ENCODE peak calls at places on chromosomes 12 and 14, in nine cellular contexts. V is psoas muscle, Z is AG09309, K is adrenal gland, D is astrocyte of the spinal cord, U is right lobe of liver, J is AG04449, Y is cardiac fibroblast, E is LNCaP clone FGC. A is an unnamed sample.

GRCh38 chr14:73216035-73216434 is 21.3 kb upstream of the PAPLN start:
- DNase-seq in V (no peak), E (no peak), J (no peak), K (no peak), D (no peak), Y (no peak), U (no peak), Z (no peak), A (no peak)

GRCh38 chr12:89245090-89245489 is 107.2 kb downstream of the DUSP6 start:
- DNase-seq in E (no peak), V (no peak), K (no peak), U (no peak), J (no peak), Y (peak), Z (no peak), D (no peak), A (no peak)

GRCh38 chr12:14373202-14373601 is 7.7 kb downstream of the ATF7IP start:
- DNase-seq in K (no peak), V (no peak), Z (peak), Y (peak), E (no peak), J (no peak), U (no peak), D (peak), A (no peak)

GRCh38 chr14:54737132-54737711 is 165.4 kb downstream of the GCH1 start:
- DNase-seq in J (no peak), V (peak), D (peak), Z (no peak), K (peak), E (no peak), U (no peak), Y (peak), A (peak)

GRCh38 chr14:98512501-98513251 is 759.3 kb downstream of the BCL11B start:
- DNase-seq in K (no peak), Z (no peak), V (no peak), U (no peak), Y (no peak), D (no peak), E (no peak), J (no peak), A (no peak)

GRCh38 chr14:88879016-88879415 is 54.6 kb downstream of the TTC8 start:
- DNase-seq in D (peak), K (no peak), J (peak), Z (no peak), V (no peak), E (no peak), Y (peak), U (no peak), A (no peak)

GRCh38 chr14:104139460-104140212 is 1.2 kb downstream of the KIF26A start:
- DNase-seq in Y (no peak), K (no peak), E (no peak), U (peak), D (no peak), J (no peak), V (peak), Z (no peak), A (no peak)

GRCh38 chr12:50017047-50017446 is 8.2 kb downstream of the RACGAP1 start:
- DNase-seq in Z (peak), E (peak), D (peak), V (no peak), Y (peak), U (no peak), J (no peak), K (peak), A (peak)

GRCh38 chr12:11755311-11755930 is 105.9 kb downstream of the ETV6 start:
- DNase-seq in D (peak), V (no peak), U (no peak), J (peak), K (no peak), Y (peak), E (no peak), Z (no peak), A (no peak)

GRCh38 chr12:48813464-48814312 is 4.6 kb upstream of the CACNB3 start:
- DNase-seq in Y (peak), D (peak), U (no peak), Z (no peak), E (no peak), J (no peak), K (no peak), V (no peak), A (no peak)

GRCh38 chr12:127381681-127382080 is 885.3 kb upstream of the TMEM132C start:
- DNase-seq in V (no peak), K (no peak), Y (peak), U (no peak), D (peak), Z (no peak), J (no peak), E (no peak), A (no peak)

GRCh38 chr14:52015411-52016030 is 26.2 kb downstream of the RTRAF start:
- DNase-seq in J (no peak), K (peak), V (no peak), E (no peak), U (no peak), Y (peak), D (peak), Z (no peak), A (no peak)

GRCh38 chr14:75279153-75279738 is 618 bp downstream of the FOS start:
- DNase-seq in Y (peak), D (peak), K (peak), V (peak), J (no peak), Z (no peak), E (no peak), U (peak), A (no peak)

GRCh38 chr12:53754633-53755261 is 3.0 kb upstream of the CISTR start:
- DNase-seq in K (no peak), U (no peak), D (peak), J (no peak), Y (peak), E (peak), V (no peak), Z (no peak), A (no peak)

GRCh38 chr12:53776872-53777271 is 25.1 kb upstream of the CISTR start:
- DNase-seq in U (no peak), E (no peak), K (no peak), Z (no peak), J (no peak), V (no peak), D (no peak), Y (no peak), A (no peak)

GRCh38 chr12:25829192-25829591 is 129.3 kb upstream of the RASSF8 start:
- DNase-seq in V (no peak), J (peak), Z (peak), D (peak), U (no peak), E (no peak), K (no peak), Y (peak), A (peak)

GRCh38 chr14:95265106-95266094 is 54.3 kb downstream of the CLMN start:
- DNase-seq in Z (peak), D (peak), K (peak), U (peak), J (peak), Y (peak), V (no peak), E (peak), A (peak)

GRCh38 chr12:14239350-14239934 is 126.0 kb upstream of the ATF7IP start:
- DNase-seq in U (peak), D (peak), K (peak), V (no peak), Y (peak), E (no peak), J (no peak), Z (no peak), A (no peak)

GRCh38 chr14:104086661-104087461 is 1.4 kb downstream of the ASPG start:
- DNase-seq in V (no peak), D (no peak), Z (no peak), U (peak), E (no peak), K (peak), J (no peak), Y (no peak), A (no peak)

GRCh38 chr12:18899162-18899561 is 161.2 kb downstream of the CAPZA3 start:
- DNase-seq in E (no peak), V (no peak), J (no peak), Z (no peak), K (no peak), U (no peak), Y (no peak), D (no peak), A (no peak)

GRCh38 chr12:1912580-1913376 is 5.7 kb downstream of the CACNA2D4 start:
- DNase-seq in J (no peak), D (no peak), Z (no peak), Y (peak), V (no peak), U (no peak), E (no peak), K (peak), A (no peak)

GRCh38 chr12:31644536-31644935 is 15.0 kb upstream of the ETFBKMT start:
- DNase-seq in E (no peak), U (no peak), V (no peak), Z (no peak), Y (no peak), D (no peak), K (no peak), J (no peak), A (no peak)

GRCh38 chr12:31647106-31647505 is 12.4 kb upstream of the ETFBKMT start:
- DNase-seq in E (peak), J (no peak), D (no peak), U (no peak), Y (no peak), Z (no peak), V (no peak), K (no peak), A (no peak)

GRCh38 chr12:31645944-31646343 is 13.5 kb upstream of the ETFBKMT start:
- DNase-seq in Y (no peak), Z (no peak), E (no peak), D (no peak), K (no peak), J (no peak), V (no peak), U (no peak), A (no peak)

DNA sequence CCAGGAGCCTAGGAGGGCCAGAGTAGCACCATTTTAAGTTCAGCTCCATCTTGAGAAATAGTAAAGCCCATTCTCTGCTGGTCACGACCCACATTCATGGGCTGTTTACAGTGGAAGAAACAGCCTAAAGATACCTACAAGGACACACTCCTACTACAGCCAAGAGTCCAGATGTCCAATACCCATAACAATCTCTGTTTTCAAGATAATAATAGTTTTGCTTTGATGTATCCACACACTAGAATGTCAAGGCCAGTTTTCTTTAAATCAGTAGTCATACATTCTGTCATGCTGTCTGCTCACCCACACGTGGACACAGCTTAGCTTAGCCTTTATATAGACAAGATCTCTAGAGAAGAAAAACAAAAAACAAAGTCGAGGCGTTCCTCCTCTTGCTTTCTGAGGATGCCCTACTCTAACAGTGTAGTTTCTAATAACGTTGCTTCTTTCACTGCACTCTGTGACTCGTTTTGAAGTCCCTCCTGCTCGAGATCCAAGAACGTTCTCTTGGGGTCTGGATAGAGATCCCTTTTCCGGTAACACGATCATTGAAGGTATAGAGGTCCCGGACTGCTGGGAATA is 17.9 kb upstream of the ETFBKMT start:
- DNase-seq in Y (no peak), K (no peak), E (no peak), J (no peak), V (no peak), D (no peak), Z (no peak), U (no peak), A (no peak)
- TF ChIP-seq CTCF in Y (no peak), K (no peak), E (no peak), J (no peak), V (no peak), D (no peak), Z (no peak), U (no peak), A (no peak)

DNA sequence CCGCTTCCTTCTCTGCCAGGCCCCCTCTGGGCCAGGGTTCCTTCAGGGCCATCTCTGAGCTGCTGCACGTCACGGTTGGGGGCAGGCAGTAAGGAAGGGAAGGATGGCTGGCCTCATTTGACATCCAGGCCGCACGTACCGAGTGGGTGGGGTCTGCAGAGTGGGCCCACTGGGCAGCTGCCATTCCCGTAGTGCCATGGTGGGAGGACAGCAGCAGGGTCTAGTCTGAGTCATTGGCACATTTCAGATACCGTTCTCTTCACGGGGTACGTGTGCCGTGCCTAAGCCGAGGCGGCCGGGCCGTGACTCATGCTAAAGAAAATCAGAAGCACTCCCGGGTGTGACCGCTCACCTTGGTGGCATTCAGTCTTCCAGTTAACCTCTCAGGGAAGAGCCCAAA is 43.9 kb downstream of the IL31 start:
- DNase-seq in K (no peak), U (no peak), E (no peak), Y (peak), V (no peak), Z (no peak), D (peak), J (no peak), A (peak)
- H3K4me3 ChIP-seq in K (no peak), U (no peak), E (no peak), Y (no peak), V (no peak), Z (no peak), D (no peak), J (no peak), A (no peak)

DNA sequence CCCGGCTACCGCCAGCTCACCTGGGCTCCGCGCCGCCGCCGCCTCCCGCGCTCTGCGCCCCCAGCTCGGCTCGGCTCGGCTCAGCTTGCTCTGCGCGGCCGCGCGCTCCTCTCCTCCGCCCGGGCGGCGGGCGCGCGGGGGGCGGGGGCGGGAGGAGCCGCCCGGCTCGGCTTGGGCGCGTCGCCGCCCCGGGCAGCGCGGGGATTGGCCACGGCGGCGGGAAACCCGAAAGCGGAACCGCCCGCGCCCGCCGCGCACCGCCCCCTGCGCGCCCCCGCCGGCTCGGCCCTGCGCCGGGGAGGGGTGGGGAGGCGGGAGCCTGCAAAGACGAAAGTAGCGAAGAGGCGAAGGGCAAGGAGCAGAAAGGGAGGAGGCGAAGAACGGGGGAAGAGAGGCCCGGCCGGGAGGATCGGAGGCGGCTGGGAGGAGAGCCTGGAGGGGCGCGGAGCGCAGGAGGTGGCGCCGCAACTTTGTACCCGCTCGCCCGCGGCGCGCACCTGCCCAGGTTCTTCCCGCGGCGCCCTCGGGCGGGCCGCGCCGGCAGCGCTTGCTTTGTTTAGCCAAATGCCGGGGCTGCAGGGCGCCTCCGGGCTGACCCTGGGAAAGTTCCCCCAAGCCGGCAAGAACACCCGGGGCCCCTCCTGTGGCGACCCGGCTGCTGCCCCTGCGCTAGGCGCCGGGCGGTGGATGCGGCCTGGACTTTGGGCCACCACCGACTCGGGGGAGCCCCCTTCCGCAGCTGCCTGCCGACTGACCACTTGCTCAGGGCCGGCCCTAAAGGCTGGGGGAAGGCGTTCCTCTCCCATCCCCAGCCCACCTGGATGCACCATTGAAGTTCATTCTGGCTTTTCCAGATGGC is at the start of gene CAMKK2:
- DNase-seq in Z (peak), U (peak), J (no peak), Y (peak), D (peak), V (peak), E (no peak), K (peak), A (no peak)
- TF ChIP-seq CTCF in Z (peak), U (no peak), J (no peak), Y (no peak), D (peak), V (peak), E (peak), K (peak), A (no peak)

DNA sequence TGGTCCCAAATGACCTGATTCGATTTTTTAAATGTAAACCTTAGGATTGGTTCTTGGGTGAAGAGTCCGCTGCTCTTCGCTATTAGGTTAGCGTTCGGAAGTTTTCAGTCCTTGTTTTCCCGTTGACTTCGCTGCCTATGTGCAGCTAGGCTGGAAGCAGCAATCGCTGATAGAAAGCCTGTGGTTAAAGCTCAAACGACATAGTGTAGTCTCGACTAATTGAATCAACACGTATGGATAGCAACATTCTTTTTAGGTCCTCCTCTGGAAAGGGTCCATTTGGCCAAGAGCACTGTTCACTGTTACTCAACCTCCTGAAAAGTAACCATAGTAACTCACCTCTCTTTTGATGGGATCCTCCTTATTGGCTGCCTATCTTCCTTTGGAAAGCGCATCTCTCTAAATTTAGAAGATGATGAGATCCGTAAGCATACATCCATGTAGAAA is 355.5 kb downstream of the SNAPC1 start:
- DNase-seq in U (no peak), V (no peak), D (peak), J (no peak), Z (no peak), K (no peak), Y (no peak), E (no peak), A (no peak)
- H3K4me3 ChIP-seq in U (no peak), V (peak), D (peak), J (peak), Z (peak), K (no peak), Y (no peak), E (no peak), A (peak)

DNA sequence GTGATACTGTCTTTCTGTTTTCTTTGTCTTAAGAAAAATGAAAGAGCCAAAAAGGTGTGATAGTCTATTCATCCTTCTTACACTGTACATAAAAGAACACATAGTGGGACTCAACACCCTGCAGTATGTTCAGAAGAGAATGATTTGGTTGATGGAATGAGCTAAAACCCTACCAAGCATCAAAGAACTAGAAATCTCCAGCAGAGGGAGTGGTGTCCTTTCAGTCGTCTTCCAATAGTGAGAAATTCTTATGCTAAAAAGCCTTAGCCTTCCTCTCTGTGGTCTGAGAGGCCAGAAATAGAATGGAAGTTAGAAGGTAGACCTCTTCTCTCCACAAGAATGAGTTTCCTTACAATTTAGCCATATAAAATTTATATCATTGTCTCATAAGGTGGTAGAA is 393.4 kb upstream of the SEL1L start:
- DNase-seq in D (no peak), U (no peak), V (no peak), E (no peak), J (no peak), Z (no peak), K (no peak), Y (no peak), A (no peak)
- TF ChIP-seq CTCF in D (no peak), U (peak), V (no peak), E (no peak), J (no peak), Z (no peak), K (no peak), Y (no peak), A (no peak)